ENCODE peak calls at places on chromosomes 16 and 17, in six cellular contexts. B is breast epithelium; J is right cardiac atrium; R is fibroblast of lung; A is cardiac muscle cell; S is CD4-positive, alpha-beta T cell. X is an unnamed sample.

GRCh38 chr17:31339906-31340661 is 18.7 kb upstream of the EVI2A start:
- DNase-seq in S (no peak), B (no peak), R (peak), J (no peak), A (no peak), X (no peak)

GRCh38 chr16:23679274-23679985 is 741 bp downstream of the PLK1 start:
- DNase-seq in J (no peak), B (no peak), S (no peak), A (peak), R (peak), X (no peak)

GRCh38 chr17:28599311-28600184 is 723 bp upstream of the SPAG5 start:
- DNase-seq in A (no peak), R (peak), S (peak), B (peak), J (peak), X (peak)

GRCh38 chr17:37643118-37643766 is at the start of gene DDX52:
- DNase-seq in B (peak), R (peak), S (peak), A (peak), J (peak), X (peak)

GRCh38 chr16:87138868-87139267 is 178.3 kb downstream of the C16orf95 start:
- DNase-seq in J (no peak), B (no peak), R (no peak), A (no peak), S (no peak), X (no peak)

GRCh38 chr17:27628376-27628775 is 2.6 kb upstream of the LGALS9 start:
- DNase-seq in J (no peak), R (no peak), S (no peak), A (no peak), B (no peak), X (no peak)

GRCh38 chr17:57422574-57423164 is 166.3 kb downstream of the MSI2 start:
- DNase-seq in B (no peak), R (peak), S (no peak), A (no peak), J (peak), X (no peak)

GRCh38 chr16:7962480-7962879 is 627.8 kb downstream of the TMEM114 start:
- DNase-seq in J (no peak), B (no peak), A (no peak), R (no peak), S (no peak), X (no peak)

GRCh38 chr16:48194828-48195566 is 39.2 kb upstream of the ABCC12 start:
- DNase-seq in A (no peak), B (no peak), R (peak), S (no peak), J (no peak), X (no peak)

GRCh38 chr16:69872888-69873287 is 78.2 kb upstream of the CLEC18A start:
- DNase-seq in S (no peak), B (no peak), A (no peak), R (no peak), J (no peak), X (no peak)

GRCh38 chr17:67491009-67491677 is 114.1 kb downstream of the PITPNC1 start:
- DNase-seq in J (peak), R (peak), S (no peak), B (peak), A (no peak), X (peak)

GRCh38 chr17:40090234-40091111 is 9.9 kb downstream of the NR1D1 start:
- DNase-seq in B (no peak), R (no peak), J (no peak), A (no peak), S (no peak), X (no peak)

GRCh38 chr16:80122155-80122554 is 418.6 kb upstream of the DYNLRB2 start:
- DNase-seq in A (peak), B (no peak), R (peak), S (no peak), J (peak), X (no peak)

GRCh38 chr17:16975266-16975651 is 3.3 kb upstream of the TNFRSF13B start:
- DNase-seq in S (no peak), B (no peak), J (no peak), R (no peak), A (no peak), X (no peak)
- H3K27ac ChIP-seq in S (no peak), B (no peak), J (no peak), R (no peak), A (no peak), X (no peak)

GRCh38 chr17:72191901-72192300 is 71.1 kb downstream of the SOX9 start:
- DNase-seq in J (peak), B (no peak), S (no peak), R (no peak), A (no peak), X (no peak)
- H3K27ac ChIP-seq in J (peak), B (no peak), S (no peak), R (peak), A (no peak), X (no peak)

GRCh38 chr17:8140058-8140412 is 12.2 kb downstream of the PER1 start:
- DNase-seq in A (no peak), J (no peak), S (no peak), B (peak), R (no peak), X (no peak)
- H3K27ac ChIP-seq in A (peak), J (no peak), S (no peak), B (peak), R (no peak), X (peak)

DNA sequence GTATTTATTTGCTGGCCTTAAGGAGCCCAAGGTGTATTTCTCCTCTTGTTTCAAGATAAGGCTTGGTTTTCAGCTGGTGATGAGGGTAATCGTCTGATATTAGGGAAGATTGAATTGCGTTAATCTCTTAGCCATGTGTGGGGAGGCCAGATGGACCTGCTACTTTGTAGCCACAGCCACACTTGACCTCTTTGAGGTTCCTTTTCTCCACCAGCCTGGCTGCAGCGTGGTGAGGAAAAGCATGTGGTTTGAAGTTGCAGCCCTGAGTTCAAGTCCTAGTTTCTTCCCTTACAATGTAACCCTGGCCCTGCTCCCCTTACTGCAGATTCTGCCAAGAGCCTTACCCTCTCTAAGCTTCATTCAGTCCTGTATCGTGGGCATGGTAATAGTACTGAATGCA is 3.1 kb downstream of the MINK1 start:
- DNase-seq in J (no peak), R (no peak), S (no peak), A (no peak), B (no peak), X (no peak)
- H3K27ac ChIP-seq in J (no peak), R (no peak), S (no peak), A (no peak), B (peak), X (peak)

GRCh38 chr17:81564778-81565177 is 12.6 kb upstream of the FAAP100 start:
- DNase-seq in A (no peak), S (no peak), R (no peak), B (no peak), J (no peak), X (no peak)

GRCh38 chr17:81568416-81568815 is 16.3 kb upstream of the FAAP100 start:
- DNase-seq in R (no peak), B (no peak), J (no peak), S (no peak), A (no peak), X (no peak)

GRCh38 chr17:81565231-81565630 is 13.1 kb upstream of the FAAP100 start:
- DNase-seq in A (no peak), R (no peak), S (no peak), J (no peak), B (no peak), X (no peak)

GRCh38 chr17:81567191-81567590 is 15.0 kb upstream of the FAAP100 start:
- DNase-seq in B (no peak), J (no peak), S (no peak), A (no peak), R (no peak), X (no peak)

GRCh38 chr17:81566461-81567126 is 14.4 kb upstream of the FAAP100 start:
- DNase-seq in A (no peak), R (peak), B (peak), S (no peak), J (peak), X (no peak)
- H3K27ac ChIP-seq in A (peak), R (peak), B (peak), S (no peak), J (peak), X (peak)

GRCh38 chr16:1823821-1824220 is 2.8 kb downstream of the HAGH start:
- DNase-seq in S (no peak), A (peak), B (no peak), J (no peak), R (peak), X (peak)

GRCh38 chr16:1820096-1820972 is 6.3 kb downstream of the HAGH start:
- DNase-seq in B (no peak), R (no peak), S (no peak), J (no peak), A (no peak), X (no peak)

GRCh38 chr16:1822801-1823200 is 3.8 kb downstream of the HAGH start:
- DNase-seq in R (no peak), A (no peak), S (no peak), B (no peak), J (no peak), X (no peak)

GRCh38 chr16:1820973-1821290 is 5.7 kb downstream of the HAGH start:
- DNase-seq in A (no peak), S (no peak), B (no peak), J (no peak), R (no peak), X (no peak)

GRCh38 chr16:1821861-1822611 is 4.6 kb downstream of the HAGH start:
- DNase-seq in A (no peak), J (no peak), B (no peak), S (no peak), R (no peak), X (no peak)
- H3K27ac ChIP-seq in A (no peak), J (no peak), B (no peak), S (no peak), R (no peak), X (no peak)

X was measured in dorsolateral prefrontal cortex.